ENCODE peak calls at places on chromosome 9, in seven cellular contexts. J is body of pancreas; P is endodermal cell; Q is gastrocnemius medialis; T is ascending aorta; F is effector memory CD4-positive, alpha-beta T cell; S is spleen. L is an unnamed sample.

GRCh38 chr9:81717061-81717746 is 27.9 kb upstream of the TLE1 start:
- DNase-seq in J (no peak), P (no peak), Q (no peak), T (no peak), F (no peak), S (no peak), L (no peak)

GRCh38 chr9:104494808-104495207 is 9.3 kb upstream of the OR13F1 start:
- DNase-seq in J (no peak), P (no peak), Q (no peak), T (no peak), F (no peak), S (no peak), L (no peak)

GRCh38 chr9:70228098-70228497 is 30.7 kb upstream of the SMC5 start:
- DNase-seq in J (no peak), P (no peak), Q (no peak), T (no peak), F (no peak), S (no peak), L (no peak)

GRCh38 chr9:112112519-112112918 is 62.6 kb downstream of the SUSD1 start:
- DNase-seq in J (no peak), P (no peak), Q (no peak), T (no peak), F (no peak), S (no peak), L (no peak)

GRCh38 chr9:120893917-120894316 is 16.9 kb upstream of the PHF19 start:
- DNase-seq in J (no peak), P (no peak), Q (no peak), T (no peak), F (no peak), S (no peak), L (no peak)

GRCh38 chr9:113668057-113668456 is 204.5 kb downstream of the RGS3 start:
- DNase-seq in J (no peak), P (no peak), Q (no peak), T (no peak), F (no peak), S (no peak), L (no peak)

GRCh38 chr9:17315341-17315740 is 180.5 kb downstream of the CNTLN start:
- DNase-seq in J (no peak), P (no peak), Q (no peak), T (no peak), F (no peak), S (no peak), L (no peak)

GRCh38 chr9:132141364-132141947 is 20.4 kb upstream of the NTNG2 start:
- DNase-seq in J (peak; percentile 30), P (peak; percentile 71), Q (no peak), T (no peak), F (no peak), S (peak; percentile 67), L (no peak)

GRCh38 chr9:16121593-16121992 is 568.8 kb downstream of the CCDC171 start:
- DNase-seq in J (no peak), P (no peak), Q (no peak), T (no peak), F (no peak), S (no peak), L (no peak)

GRCh38 chr9:134299883-134300282 is 26.4 kb upstream of the RXRA start:
- DNase-seq in J (no peak), P (no peak), Q (no peak), T (no peak), F (no peak), S (peak; percentile 32), L (peak; percentile 29)

GRCh38 chr9:105243015-105243686 is 1.3 kb upstream of the SLC44A1 start:
- DNase-seq in J (no peak), P (peak; percentile 45), Q (no peak), T (no peak), F (no peak), S (no peak), L (no peak)

GRCh38 chr9:127805620-127806019 is 2.9 kb downstream of the FPGS start:
- DNase-seq in J (no peak), P (peak; percentile 94), Q (no peak), T (no peak), F (no peak), S (no peak), L (no peak)

GRCh38 chr9:133427658-133428348 is 5.6 kb downstream of the ADAMTS13 start:
- DNase-seq in J (no peak), P (peak; percentile 58), Q (no peak), T (no peak), F (no peak), S (no peak), L (no peak)

DNA sequence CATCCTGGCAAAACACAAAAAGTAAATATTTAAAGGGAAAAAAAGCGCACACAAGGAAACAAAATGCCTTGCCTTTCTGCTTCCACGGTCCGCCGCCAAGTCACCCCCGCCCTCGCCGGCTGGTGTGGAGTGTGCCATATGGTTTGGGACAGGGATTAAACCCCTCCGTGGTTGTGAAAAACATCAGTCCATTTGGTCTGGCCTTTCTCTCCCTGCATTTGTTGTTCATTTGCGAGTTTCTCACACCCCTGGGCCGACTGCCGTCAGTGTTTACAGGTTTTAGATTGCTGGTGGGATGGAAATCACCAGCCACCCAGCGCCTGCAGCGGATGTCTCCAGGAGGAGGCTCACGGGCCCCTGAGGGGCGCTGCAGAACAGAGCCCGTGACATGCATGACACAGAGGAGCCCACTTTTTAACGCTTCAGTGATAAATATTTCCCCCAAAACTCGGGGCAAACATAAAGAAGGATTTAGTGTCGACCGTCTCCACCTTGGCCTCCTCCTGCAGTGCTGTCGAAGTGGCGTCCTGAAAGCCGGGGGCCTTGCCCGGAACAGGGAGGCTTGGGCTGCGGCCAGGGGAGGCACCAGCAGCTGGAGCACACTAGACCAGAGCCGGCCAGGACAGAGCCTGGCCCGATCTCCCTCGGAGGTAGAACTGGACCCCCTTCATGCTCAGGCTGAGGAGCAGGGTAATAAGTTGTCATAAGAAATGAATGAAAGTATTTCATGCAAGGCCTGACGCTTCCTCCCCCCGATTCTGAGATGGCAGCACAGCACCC is 161.4 kb downstream of the HSD17B3 start:
- DNase-seq in J (no peak), P (peak; percentile 76), Q (no peak), T (no peak), F (no peak), S (no peak), L (no peak)
- H3K27me3 ChIP-seq in J (no peaks in the 10 kb centered on the region), P (no peaks in the 10 kb centered on the region), Q (no peaks in the 10 kb centered on the region), T (no peaks in the 10 kb centered on the region), F (no peaks in the 10 kb centered on the region), S (no peaks in the 10 kb centered on the region), L (no peaks in the 10 kb centered on the region)

GRCh38 chr9:20603524-20604268 is 18.6 kb downstream of the MLLT3 start:
- DNase-seq in J (no peak), P (no peak), Q (no peak), T (no peak), F (no peak), S (no peak), L (no peak)
- H3K4me1 ChIP-seq in J (peaks cover 19% of the 10 kb centered on the region), P (peaks cover 12% of the 10 kb centered on the region), Q (peaks cover 34% of the 10 kb centered on the region), T (no peaks in the 10 kb centered on the region), F (peaks cover 1% of the 10 kb centered on the region), S (peaks cover 40% of the 10 kb centered on the region), L (peaks cover 13% of the 10 kb centered on the region)

DNA sequence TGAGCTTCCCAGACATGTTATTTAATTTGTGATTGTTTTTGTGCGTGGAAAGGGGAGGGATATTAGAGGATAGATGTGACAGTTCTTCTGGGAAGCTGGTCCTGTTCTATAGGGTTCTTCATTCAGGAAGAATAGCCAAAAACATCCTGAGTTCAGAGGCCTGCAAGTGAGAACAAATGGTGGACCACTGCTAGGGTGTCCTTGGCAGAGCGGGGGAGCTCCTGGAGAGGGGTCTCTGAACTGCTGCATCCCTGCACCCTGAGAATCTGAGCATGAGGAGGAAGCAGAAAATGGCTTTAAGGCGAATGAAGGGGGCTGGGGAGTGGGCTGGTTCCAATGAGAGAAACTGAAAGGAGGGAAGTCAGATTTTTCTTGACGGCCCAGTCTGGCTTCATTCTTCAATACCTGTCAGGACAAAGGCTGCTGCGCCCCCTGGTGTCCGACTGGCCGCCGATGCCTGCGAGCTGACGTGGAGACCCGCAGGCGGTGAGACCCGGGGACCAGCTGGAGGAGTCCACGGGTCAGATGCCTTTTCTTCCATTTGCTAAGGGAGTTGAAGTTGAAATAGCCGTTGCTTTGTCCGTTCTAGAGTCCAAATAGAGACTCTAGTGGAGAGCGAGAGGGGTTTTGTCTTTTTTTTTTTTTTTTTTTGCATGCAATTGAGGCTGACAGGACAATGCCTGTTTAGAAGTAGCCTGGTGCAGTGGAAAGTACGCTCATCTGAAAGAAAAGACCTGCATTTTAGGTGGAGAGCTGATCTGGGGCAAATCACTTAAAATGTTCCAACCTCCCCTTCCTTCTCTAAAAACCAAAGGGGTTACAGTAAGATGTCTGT is 39.5 kb upstream of the NFIB start:
- DNase-seq in J (peak; percentile 91), P (peak; percentile 99), Q (peak; percentile 89), T (peak; percentile 96), F (peak; percentile 43), S (peak; percentile 92), L (peak; percentile 94)
- H3K27me3 ChIP-seq in J (peaks cover 15% of the 10 kb centered on the region), P (peaks cover 66% of the 10 kb centered on the region), Q (no peaks in the 10 kb centered on the region), T (no peaks in the 10 kb centered on the region), F (peaks cover 10% of the 10 kb centered on the region), S (peaks cover 44% of the 10 kb centered on the region), L (no peaks in the 10 kb centered on the region)

DNA sequence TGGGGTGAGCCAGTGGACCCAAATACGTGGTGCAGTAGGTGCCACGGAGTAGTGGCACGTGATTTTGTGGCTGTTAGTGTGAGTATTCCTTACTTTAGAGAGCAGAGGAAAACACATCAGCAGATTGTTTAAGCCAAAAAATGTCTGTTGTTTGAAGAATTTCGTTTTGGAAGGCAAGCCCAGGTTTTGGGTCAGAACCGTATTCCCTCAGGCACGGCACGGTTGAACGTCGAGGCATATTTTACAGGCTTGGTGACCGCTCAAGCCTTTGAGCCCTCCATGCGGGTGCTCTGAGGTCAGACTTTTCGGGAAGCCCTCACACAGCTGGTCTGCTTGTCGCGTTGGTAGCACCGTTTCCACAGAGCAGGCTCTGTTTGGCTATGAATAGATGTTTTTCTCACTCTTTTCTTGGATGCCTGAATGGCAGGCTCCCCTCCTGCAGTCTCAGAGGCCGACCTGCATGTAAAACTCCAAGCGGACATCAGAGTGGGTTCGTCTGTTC is 27.2 kb downstream of the NEK6 start:
- DNase-seq in J (peak; percentile 32), P (no peak), Q (peak; percentile 35), T (peak; percentile 83), F (no peak), S (no peak), L (peak; percentile 61)
- H3K4me1 ChIP-seq in J (peaks cover 63% of the 10 kb centered on the region), P (no peaks in the 10 kb centered on the region), Q (peaks cover 10% of the 10 kb centered on the region), T (peaks cover 20% of the 10 kb centered on the region), F (peaks cover 18% of the 10 kb centered on the region), S (peaks cover 90% of the 10 kb centered on the region), L (peaks cover 33% of the 10 kb centered on the region)

L was measured in heart left ventricle.